ENCODE peak calls at places on chromosomes 4 and X, in ten cellular contexts. One of them, this sample, is unnamed.

GRCh38 chrX:54043696-54044125 is 562 bp downstream of the PHF8 start:
- DNase-seq in stomach: peak
- DNase-seq in spleen: peak
- DNase-seq in transverse colon: peak
- DNase-seq in breast epithelium: no peak
- DNase-seq in thyroid gland: peak
- DNase-seq in A549: no peak
- DNase-seq in uterus: peak
- DNase-seq in esophagus squamous epithelium: no peak
- DNase-seq in H1: no peak
- DNase-seq in this sample: no peak

GRCh38 chr4:156493858-156494257 is 477.7 kb downstream of the PDGFC start:
- DNase-seq in stomach: no peak
- DNase-seq in spleen: no peak
- DNase-seq in transverse colon: no peak
- DNase-seq in breast epithelium: no peak
- DNase-seq in thyroid gland: no peak
- DNase-seq in A549: no peak
- DNase-seq in uterus: no peak
- DNase-seq in esophagus squamous epithelium: no peak
- DNase-seq in H1: no peak
- DNase-seq in this sample: no peak

GRCh38 chr4:36235306-36235705 is 9.0 kb downstream of the ARAP2 start:
- DNase-seq in stomach: no peak
- DNase-seq in spleen: no peak
- DNase-seq in transverse colon: no peak
- DNase-seq in breast epithelium: no peak
- DNase-seq in thyroid gland: no peak
- DNase-seq in A549: peak
- DNase-seq in uterus: no peak
- DNase-seq in esophagus squamous epithelium: no peak
- DNase-seq in H1: no peak
- DNase-seq in this sample: no peak

GRCh38 chr4:36385951-36386561 is 104.6 kb downstream of the DTHD1 start:
- DNase-seq in stomach: no peak
- DNase-seq in spleen: no peak
- DNase-seq in transverse colon: peak
- DNase-seq in breast epithelium: no peak
- DNase-seq in thyroid gland: no peak
- DNase-seq in A549: no peak
- DNase-seq in uterus: no peak
- DNase-seq in esophagus squamous epithelium: no peak
- DNase-seq in H1: no peak
- DNase-seq in this sample: no peak

GRCh38 chr4:151540728-151541437 is 131.9 kb downstream of the FHIP1A start:
- DNase-seq in stomach: no peak
- DNase-seq in spleen: no peak
- DNase-seq in transverse colon: peak
- DNase-seq in breast epithelium: peak
- DNase-seq in thyroid gland: no peak
- DNase-seq in A549: peak
- DNase-seq in uterus: peak
- DNase-seq in esophagus squamous epithelium: no peak
- DNase-seq in H1: no peak
- DNase-seq in this sample: no peak

GRCh38 chr4:74267998-74268606 is 40.2 kb upstream of the EPGN start:
- DNase-seq in stomach: no peak
- DNase-seq in spleen: no peak
- DNase-seq in transverse colon: no peak
- DNase-seq in breast epithelium: no peak
- DNase-seq in thyroid gland: no peak
- DNase-seq in A549: no peak
- DNase-seq in uterus: no peak
- DNase-seq in esophagus squamous epithelium: no peak
- DNase-seq in H1: no peak
- DNase-seq in this sample: no peak

GRCh38 chrX:71911731-71912050 is 1.0 kb downstream of the NHSL2 start:
- DNase-seq in stomach: no peak
- DNase-seq in spleen: no peak
- DNase-seq in transverse colon: peak
- DNase-seq in breast epithelium: no peak
- DNase-seq in thyroid gland: peak
- DNase-seq in A549: no peak
- DNase-seq in uterus: peak
- DNase-seq in esophagus squamous epithelium: no peak
- DNase-seq in H1: no peak
- DNase-seq in this sample: peak

GRCh38 chrX:8179653-8180052 is 8.6 kb upstream of the VCX2 start:
- DNase-seq in stomach: no peak
- DNase-seq in spleen: no peak
- DNase-seq in transverse colon: no peak
- DNase-seq in breast epithelium: no peak
- DNase-seq in thyroid gland: no peak
- DNase-seq in A549: no peak
- DNase-seq in uterus: no peak
- DNase-seq in esophagus squamous epithelium: no peak
- DNase-seq in H1: no peak
- DNase-seq in this sample: no peak

GRCh38 chrX:131399692-131400428 is 110.8 kb upstream of the IGSF1 start:
- DNase-seq in stomach: no peak
- DNase-seq in spleen: no peak
- DNase-seq in transverse colon: no peak
- DNase-seq in breast epithelium: no peak
- DNase-seq in thyroid gland: no peak
- DNase-seq in A549: no peak
- DNase-seq in uterus: no peak
- DNase-seq in esophagus squamous epithelium: no peak
- DNase-seq in H1: no peak
- DNase-seq in this sample: no peak

GRCh38 chr4:112633477-112634235 is 3.1 kb downstream of the ZGRF1 start:
- DNase-seq in stomach: no peak
- DNase-seq in spleen: no peak
- DNase-seq in transverse colon: no peak
- DNase-seq in breast epithelium: no peak
- DNase-seq in thyroid gland: no peak
- DNase-seq in A549: peak
- DNase-seq in uterus: no peak
- DNase-seq in esophagus squamous epithelium: no peak
- DNase-seq in H1: no peak
- DNase-seq in this sample: no peak

GRCh38 chr4:108877821-108878220 is 115.0 kb upstream of the ETNPPL start:
- DNase-seq in stomach: no peak
- DNase-seq in spleen: no peak
- DNase-seq in transverse colon: no peak
- DNase-seq in breast epithelium: no peak
- DNase-seq in thyroid gland: no peak
- DNase-seq in A549: no peak
- DNase-seq in uterus: no peak
- DNase-seq in esophagus squamous epithelium: no peak
- DNase-seq in H1: no peak
- DNase-seq in this sample: no peak

GRCh38 chr4:78296261-78296660 is 239.1 kb downstream of the FRAS1 start:
- DNase-seq in stomach: no peak
- DNase-seq in spleen: no peak
- DNase-seq in transverse colon: no peak
- DNase-seq in breast epithelium: no peak
- DNase-seq in thyroid gland: no peak
- DNase-seq in A549: no peak
- DNase-seq in uterus: no peak
- DNase-seq in esophagus squamous epithelium: no peak
- DNase-seq in H1: no peak
- DNase-seq in this sample: no peak

GRCh38 chr4:54073481-54073880 is 9.1 kb upstream of the CHIC2 start:
- DNase-seq in stomach: no peak
- DNase-seq in spleen: no peak
- DNase-seq in transverse colon: no peak
- DNase-seq in breast epithelium: no peak
- DNase-seq in thyroid gland: no peak
- DNase-seq in A549: no peak
- DNase-seq in uterus: no peak
- DNase-seq in esophagus squamous epithelium: no peak
- DNase-seq in H1: no peak
- DNase-seq in this sample: no peak

GRCh38 chr4:84578540-84579409 is 4.2 kb upstream of the CDS1 start:
- DNase-seq in stomach: no peak
- DNase-seq in spleen: no peak
- DNase-seq in transverse colon: peak
- DNase-seq in breast epithelium: no peak
- DNase-seq in thyroid gland: peak
- DNase-seq in A549: peak
- DNase-seq in uterus: no peak
- DNase-seq in esophagus squamous epithelium: no peak
- DNase-seq in H1: no peak
- DNase-seq in this sample: no peak

GRCh38 chr4:169018406-169018805 is 8.4 kb upstream of the CBR4 start:
- DNase-seq in stomach: no peak
- DNase-seq in spleen: no peak
- DNase-seq in transverse colon: no peak
- DNase-seq in breast epithelium: no peak
- DNase-seq in thyroid gland: no peak
- DNase-seq in A549: no peak
- DNase-seq in uterus: no peak
- DNase-seq in esophagus squamous epithelium: no peak
- DNase-seq in H1: no peak
- DNase-seq in this sample: no peak

GRCh38 chr4:112296949-112297483 is at the start of gene ALPK1:
- DNase-seq in stomach: no peak
- DNase-seq in spleen: no peak
- DNase-seq in transverse colon: no peak
- DNase-seq in breast epithelium: no peak
- DNase-seq in thyroid gland: no peak
- DNase-seq in A549: peak
- DNase-seq in uterus: peak
- DNase-seq in esophagus squamous epithelium: no peak
- DNase-seq in H1: no peak
- DNase-seq in this sample: no peak

GRCh38 chr4:53841711-53842110 is 222.7 kb downstream of the CHIC2 start:
- DNase-seq in stomach: no peak
- DNase-seq in spleen: no peak
- DNase-seq in transverse colon: no peak
- DNase-seq in breast epithelium: no peak
- DNase-seq in thyroid gland: no peak
- DNase-seq in A549: no peak
- DNase-seq in uterus: no peak
- DNase-seq in esophagus squamous epithelium: no peak
- DNase-seq in H1: no peak
- DNase-seq in this sample: no peak

GRCh38 chrX:22057667-22058066 is 25.5 kb downstream of the PHEX start:
- DNase-seq in stomach: no peak
- DNase-seq in spleen: no peak
- DNase-seq in transverse colon: no peak
- DNase-seq in breast epithelium: no peak
- DNase-seq in thyroid gland: peak
- DNase-seq in A549: no peak
- DNase-seq in uterus: no peak
- DNase-seq in esophagus squamous epithelium: no peak
- DNase-seq in H1: no peak
- DNase-seq in this sample: no peak

GRCh38 chrX:27775984-27776383 is 31.8 kb upstream of the MAGEB10 start:
- DNase-seq in stomach: no peak
- DNase-seq in spleen: no peak
- DNase-seq in transverse colon: no peak
- DNase-seq in breast epithelium: no peak
- DNase-seq in thyroid gland: no peak
- DNase-seq in A549: no peak
- DNase-seq in uterus: no peak
- DNase-seq in esophagus squamous epithelium: no peak
- DNase-seq in H1: no peak
- DNase-seq in this sample: no peak
- TF ChIP-seq POLR2A in stomach: no peak
- TF ChIP-seq POLR2A in spleen: no peak
- TF ChIP-seq POLR2A in transverse colon: no peak
- TF ChIP-seq POLR2A in breast epithelium: no peak
- TF ChIP-seq POLR2A in thyroid gland: no peak
- TF ChIP-seq POLR2A in A549: no peak
- TF ChIP-seq POLR2A in uterus: no peak
- TF ChIP-seq POLR2A in esophagus squamous epithelium: no peak
- TF ChIP-seq POLR2A in H1: no peak
- TF ChIP-seq POLR2A in this sample: no peak

DNA sequence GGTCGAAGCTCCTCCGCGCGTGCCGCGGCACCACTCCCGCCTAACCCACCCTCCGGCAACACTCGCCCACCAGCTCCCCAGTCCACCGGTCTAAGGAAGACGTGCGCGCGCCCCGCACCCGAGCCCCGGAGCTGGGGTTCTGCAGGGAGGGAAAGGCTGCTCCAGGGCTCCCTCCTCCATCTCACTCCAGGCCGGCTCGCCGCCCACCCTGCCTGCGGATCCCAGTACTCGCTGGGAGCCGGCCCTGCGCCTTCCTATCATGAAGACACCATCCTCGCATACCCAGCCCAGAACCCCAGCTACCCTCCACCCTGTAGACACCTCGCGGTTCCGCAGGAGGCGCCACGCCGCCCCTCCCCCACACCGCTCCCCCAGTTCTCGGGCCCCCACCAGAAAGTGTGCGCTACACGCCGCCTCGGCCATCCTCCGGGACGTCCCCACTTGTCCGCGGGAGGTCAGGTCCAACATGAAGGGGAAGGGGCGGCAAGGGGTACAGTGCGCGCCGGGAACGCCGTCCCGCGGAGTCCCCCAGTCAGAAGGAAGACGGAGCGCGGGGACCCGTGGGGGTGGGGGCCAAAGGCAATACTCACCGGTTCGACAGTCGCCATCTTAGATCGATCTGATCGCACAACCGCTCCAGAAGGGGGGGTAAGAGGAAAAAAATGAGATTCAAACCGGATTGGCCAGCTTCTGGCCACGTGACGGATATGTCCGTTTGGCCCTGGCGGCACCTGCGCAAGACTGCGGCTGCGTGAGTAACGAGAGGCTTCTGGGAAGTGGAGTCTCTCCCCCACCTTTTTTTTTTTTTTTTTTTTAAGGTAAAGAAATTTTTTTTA is at the start of gene EIF4E:
- DNase-seq in stomach: peak
- DNase-seq in spleen: peak
- DNase-seq in transverse colon: peak
- DNase-seq in breast epithelium: peak
- DNase-seq in thyroid gland: peak
- DNase-seq in A549: peak
- DNase-seq in uterus: peak
- DNase-seq in esophagus squamous epithelium: peak
- DNase-seq in H1: peak
- DNase-seq in this sample: peak
- TF ChIP-seq POLR2A in stomach: no peak
- TF ChIP-seq POLR2A in spleen: no peak
- TF ChIP-seq POLR2A in transverse colon: no peak
- TF ChIP-seq POLR2A in breast epithelium: no peak
- TF ChIP-seq POLR2A in thyroid gland: peak
- TF ChIP-seq POLR2A in A549: no peak
- TF ChIP-seq POLR2A in uterus: peak
- TF ChIP-seq POLR2A in esophagus squamous epithelium: no peak
- TF ChIP-seq POLR2A in H1: peak
- TF ChIP-seq POLR2A in this sample: no peak

GRCh38 chr4:8200302-8200975 is 1.3 kb downstream of the SH3TC1 start:
- DNase-seq in stomach: peak
- DNase-seq in spleen: no peak
- DNase-seq in transverse colon: peak
- DNase-seq in breast epithelium: peak
- DNase-seq in thyroid gland: peak
- DNase-seq in A549: no peak
- DNase-seq in uterus: no peak
- DNase-seq in esophagus squamous epithelium: no peak
- DNase-seq in H1: no peak
- DNase-seq in this sample: peak
- TF ChIP-seq POLR2A in stomach: no peak
- TF ChIP-seq POLR2A in spleen: no peak
- TF ChIP-seq POLR2A in transverse colon: peak
- TF ChIP-seq POLR2A in breast epithelium: no peak
- TF ChIP-seq POLR2A in thyroid gland: peak
- TF ChIP-seq POLR2A in A549: no peak
- TF ChIP-seq POLR2A in uterus: peak
- TF ChIP-seq POLR2A in esophagus squamous epithelium: peak
- TF ChIP-seq POLR2A in H1: no peak
- TF ChIP-seq POLR2A in this sample: no peak

GRCh38 chrX:74536142-74537010 is 78.0 kb downstream of the RLIM start:
- DNase-seq in stomach: peak
- DNase-seq in spleen: peak
- DNase-seq in transverse colon: peak
- DNase-seq in breast epithelium: peak
- DNase-seq in thyroid gland: peak
- DNase-seq in A549: no peak
- DNase-seq in uterus: peak
- DNase-seq in esophagus squamous epithelium: peak
- DNase-seq in H1: no peak
- DNase-seq in this sample: peak
- TF ChIP-seq POLR2A in stomach: no peak
- TF ChIP-seq POLR2A in spleen: no peak
- TF ChIP-seq POLR2A in transverse colon: peak
- TF ChIP-seq POLR2A in breast epithelium: peak
- TF ChIP-seq POLR2A in thyroid gland: peak
- TF ChIP-seq POLR2A in A549: no peak
- TF ChIP-seq POLR2A in uterus: no peak
- TF ChIP-seq POLR2A in esophagus squamous epithelium: no peak
- TF ChIP-seq POLR2A in H1: no peak
- TF ChIP-seq POLR2A in this sample: no peak

This sample was measured in sigmoid colon.